ENCODE peak calls at places on chromosomes 7 and 10, in seven cellular contexts. S is mucosa of descending colon, M is astrocyte of the spinal cord, P is GM12865, Z is cardiac fibroblast, O is AG04450, T is GM06990. H is an unnamed sample.

GRCh38 chr7:44291066-44291732 is 34.2 kb downstream of the CAMK2B start:
- DNase-seq in S (peak), P (no peak), O (peak), Z (peak), T (no peak), M (peak), H (no peak)

GRCh38 chr10:70255329-70256299 is 22.4 kb upstream of the PPA1 start:
- DNase-seq in S (peak), Z (peak), T (no peak), O (no peak), M (peak), P (no peak), H (no peak)

GRCh38 chr10:49512121-49512809 is 26.7 kb downstream of the ERCC6 start:
- DNase-seq in Z (peak), T (peak), O (no peak), M (peak), S (no peak), P (peak), H (no peak)

GRCh38 chr10:81414038-81414437 is 461.0 kb upstream of the NRG3 start:
- DNase-seq in T (no peak), Z (no peak), M (no peak), O (no peak), P (no peak), S (no peak), H (no peak)

GRCh38 chr7:100629117-100629711 is 12.1 kb downstream of the TFR2 start:
- DNase-seq in P (peak), M (no peak), Z (peak), T (no peak), S (no peak), O (no peak), H (no peak)

GRCh38 chr7:44383566-44383965 is 58.2 kb upstream of the CAMK2B start:
- DNase-seq in Z (peak), S (no peak), T (no peak), O (peak), M (peak), P (no peak), H (peak)

GRCh38 chr10:78267598-78267997 is 233.9 kb downstream of the RPS24 start:
- DNase-seq in S (no peak), T (no peak), P (no peak), O (no peak), Z (peak), M (peak), H (no peak)

GRCh38 chr10:112755446-112756117 is 194.5 kb upstream of the TCF7L2 start:
- DNase-seq in Z (peak), O (no peak), M (no peak), T (no peak), P (no peak), S (no peak), H (no peak)

GRCh38 chr7:134886353-134887057 is 99.8 kb upstream of the AGBL3 start:
- DNase-seq in M (peak), O (no peak), S (peak), T (no peak), P (no peak), Z (peak), H (peak)

GRCh38 chr10:23368816-23369640 is 24.4 kb upstream of the C10orf67 start:
- DNase-seq in M (no peak), Z (no peak), S (no peak), O (no peak), T (peak), P (peak), H (no peak)

GRCh38 chr10:69139961-69140360 is 16.0 kb downstream of the VPS26A start:
- DNase-seq in S (no peak), O (no peak), M (no peak), Z (no peak), T (no peak), P (no peak), H (no peak)

GRCh38 chr7:41010418-41010817 is 692.5 kb downstream of the INHBA start:
- DNase-seq in Z (no peak), P (no peak), O (no peak), S (peak), T (no peak), M (no peak), H (no peak)

GRCh38 chr7:143947111-143947510 is 7.5 kb upstream of the OR2F1 start:
- DNase-seq in T (no peak), S (no peak), O (no peak), Z (no peak), M (no peak), P (no peak), H (no peak)

GRCh38 chr10:63700209-63700934 is 179.2 kb downstream of the REEP3 start:
- DNase-seq in P (no peak), Z (peak), S (no peak), M (peak), T (no peak), O (peak), H (peak)

GRCh38 chr10:53406532-53406931 is 633.9 kb upstream of the MBL2 start:
- DNase-seq in Z (no peak), O (no peak), P (no peak), T (no peak), S (no peak), M (peak), H (no peak)

GRCh38 chr10:78518224-78518623 is 484.6 kb downstream of the RPS24 start:
- DNase-seq in Z (no peak), T (no peak), M (no peak), P (no peak), O (no peak), S (no peak), H (no peak)

GRCh38 chr10:108208732-108209131 is 1044.2 kb upstream of the SORCS1 start:
- DNase-seq in T (no peak), Z (no peak), P (no peak), M (no peak), O (no peak), S (no peak), H (no peak)
- TF ChIP-seq CTCF in T (no peak), Z (no peak), P (no peak), M (no peak), O (no peak), S (no peak), H (no peak)

GRCh38 chr10:101061814-101062230 is at the start of gene KAZALD1:
- DNase-seq in Z (no peak), P (no peak), S (peak), O (no peak), M (peak), T (no peak), H (no peak)

GRCh38 chr10:101060951-101061813 is 607 bp upstream of the KAZALD1 start:
- DNase-seq in O (peak), P (peak), M (peak), T (peak), S (peak), Z (peak), H (peak)

GRCh38 chr10:101063162-101063525 is 1.4 kb downstream of the KAZALD1 start:
- DNase-seq in M (no peak), S (no peak), P (no peak), O (no peak), Z (no peak), T (no peak), H (no peak)

GRCh38 chr10:101063548-101064414 is 2.0 kb downstream of the KAZALD1 start:
- DNase-seq in T (no peak), P (no peak), M (no peak), S (no peak), O (no peak), Z (no peak), H (no peak)

GRCh38 chr10:101062231-101063161 is 707 bp downstream of the KAZALD1 start:
- DNase-seq in M (no peak), S (peak), Z (peak), T (peak), P (peak), O (no peak), H (no peak)
- H3K4me3 ChIP-seq in M (peak), S (no peak), Z (peak), T (peak), P (peak), O (peak), H (peak)

DNA sequence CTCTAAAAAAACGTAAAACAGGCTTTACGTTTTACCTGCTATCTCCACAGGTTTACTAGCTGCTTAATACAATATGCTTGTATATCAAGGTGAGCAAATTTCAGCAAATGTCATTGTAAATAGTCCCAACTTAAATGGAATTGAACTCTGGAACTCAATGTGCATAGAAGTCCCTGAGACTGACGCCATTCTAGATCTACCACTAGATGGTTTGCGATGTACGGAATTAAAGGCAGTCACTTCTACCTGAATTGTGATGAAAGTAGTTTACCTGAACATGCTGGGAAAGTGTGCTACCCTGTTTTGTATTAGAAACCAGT is 837 bp upstream of the SNX13 start:
- DNase-seq in O (no peak), Z (peak), P (peak), M (peak), T (no peak), S (peak), H (no peak)
- TF ChIP-seq CTCF in O (peak), Z (no peak), P (no peak), M (no peak), T (no peak), S (no peak), H (no peak)

DNA sequence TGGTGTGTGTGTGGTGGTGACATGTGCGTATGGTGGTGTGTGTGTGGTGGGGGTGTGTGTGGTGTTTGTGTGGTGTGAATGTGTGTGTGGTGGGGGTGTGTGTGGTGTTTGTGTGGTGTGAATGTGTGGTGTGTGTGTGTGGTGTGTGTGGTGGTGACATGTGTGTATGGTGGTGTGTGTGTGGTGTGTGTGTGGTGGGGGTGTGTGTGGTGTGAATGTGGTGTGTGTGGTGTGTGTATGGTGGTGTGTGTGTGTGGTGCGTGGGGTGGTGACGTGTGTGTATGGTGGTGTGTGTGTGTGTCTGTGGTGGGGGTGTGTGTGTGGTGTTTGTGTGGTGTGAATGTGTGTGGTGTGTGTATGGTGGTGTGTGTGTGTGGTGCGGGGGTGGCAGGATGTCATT is 453.1 kb downstream of the DNAJB6 start:
- DNase-seq in P (no peak), Z (no peak), S (no peak), M (no peak), T (no peak), O (no peak), H (no peak)
- H3K4me3 ChIP-seq in P (no peak), Z (no peak), S (no peak), M (no peak), T (no peak), O (no peak), H (no peak)

GRCh38 chr10:132212816-132213215 is 26.1 kb downstream of the DPYSL4 start:
- DNase-seq in T (no peak), O (no peak), P (no peak), Z (no peak), S (no peak), M (no peak), H (no peak)
- TF ChIP-seq CTCF in T (no peak), O (no peak), P (no peak), Z (no peak), S (no peak), M (no peak), H (no peak)

GRCh38 chr7:139108256-139109187 is 998 bp downstream of the ZC3HAV1 start:
- DNase-seq in M (peak), S (peak), P (peak), T (peak), Z (peak), O (no peak), H (no peak)

GRCh38 chr7:139109983-139110411 is 477 bp upstream of the ZC3HAV1 start:
- DNase-seq in T (no peak), S (peak), O (no peak), M (no peak), Z (no peak), P (no peak), H (no peak)

GRCh38 chr7:139109188-139109982 is at the start of gene ZC3HAV1:
- DNase-seq in P (peak), Z (peak), S (peak), O (peak), T (peak), M (peak), H (peak)

GRCh38 chr7:139105037-139105382 is 4.5 kb downstream of the ZC3HAV1 start:
- DNase-seq in T (peak), P (peak), M (no peak), S (no peak), O (no peak), Z (no peak), H (no peak)

GRCh38 chr7:139106959-139107358 is 2.6 kb downstream of the ZC3HAV1 start:
- DNase-seq in P (peak), Z (no peak), M (no peak), O (no peak), T (no peak), S (no peak), H (no peak)
- H3K4me3 ChIP-seq in P (peak), Z (peak), M (no peak), O (no peak), T (peak), S (no peak), H (no peak)

GRCh38 chr7:157874870-157875229 is 538.0 kb downstream of the DNAJB6 start:
- DNase-seq in S (no peak), O (no peak), P (no peak), Z (no peak), M (peak), T (no peak), H (no peak)

GRCh38 chr7:157873664-157874063 is 536.9 kb downstream of the DNAJB6 start:
- DNase-seq in T (no peak), Z (no peak), M (no peak), P (no peak), O (no peak), S (no peak), H (no peak)

GRCh38 chr7:157876469-157877285 is 539.9 kb downstream of the DNAJB6 start:
- DNase-seq in T (no peak), P (no peak), S (no peak), O (no peak), M (no peak), Z (no peak), H (no peak)

GRCh38 chr7:157874208-157874816 is 537.5 kb downstream of the DNAJB6 start:
- DNase-seq in P (no peak), M (no peak), O (no peak), S (no peak), Z (no peak), T (no peak), H (no peak)

GRCh38 chr7:157875230-157876179 is 538.7 kb downstream of the DNAJB6 start:
- DNase-seq in Z (no peak), T (no peak), O (no peak), S (peak), P (no peak), M (no peak), H (no peak)
- TF ChIP-seq CTCF in Z (peak), T (peak), O (no peak), S (peak), P (peak), M (peak), H (peak)

GRCh38 chr7:127666602-127667001 is 14.6 kb downstream of the SND1 start:
- DNase-seq in P (no peak), S (no peak), Z (no peak), O (no peak), M (no peak), T (no peak), H (no peak)

GRCh38 chr7:127667751-127668530 is 15.9 kb downstream of the SND1 start:
- DNase-seq in T (no peak), O (no peak), M (peak), P (no peak), S (no peak), Z (no peak), H (no peak)

GRCh38 chr7:127671341-127671740 is 19.3 kb downstream of the SND1 start:
- DNase-seq in M (no peak), T (no peak), S (no peak), Z (no peak), P (no peak), O (no peak), H (no peak)

GRCh38 chr7:127665922-127666321 is 13.9 kb downstream of the SND1 start:
- DNase-seq in P (no peak), T (no peak), S (no peak), Z (no peak), O (no peak), M (no peak), H (no peak)

DNA sequence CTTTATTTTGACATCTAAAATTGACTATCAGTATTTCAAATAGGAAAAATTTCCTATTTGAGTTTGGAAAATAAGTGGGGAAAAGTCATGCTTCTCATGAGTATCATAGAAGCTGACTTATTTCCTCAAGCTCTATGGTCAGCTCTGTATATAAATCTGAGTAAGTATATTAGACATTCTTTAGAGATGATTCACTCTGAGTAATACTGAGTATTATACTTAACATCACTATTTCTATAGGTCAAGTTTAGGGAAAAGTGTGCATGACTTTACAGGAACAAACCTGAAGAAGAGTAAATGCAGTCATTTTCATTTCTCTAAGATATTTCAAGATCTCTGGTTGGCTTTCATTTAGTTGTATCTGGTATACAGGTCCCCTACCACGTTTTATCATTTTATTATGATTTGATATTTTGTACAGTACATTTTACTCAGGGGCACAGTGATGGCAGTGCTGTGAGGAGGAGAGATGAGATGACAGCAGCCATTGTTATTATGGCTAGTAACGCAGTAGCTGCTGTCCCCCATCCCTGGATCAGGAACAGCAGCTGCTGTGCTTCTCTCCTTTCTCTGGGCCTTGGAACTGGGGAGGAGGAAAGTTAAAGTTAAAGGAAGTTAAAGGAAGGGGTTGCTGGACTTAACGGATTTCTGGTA is 15.2 kb downstream of the SND1 start:
- DNase-seq in P (no peak), O (no peak), T (no peak), Z (peak), S (no peak), M (peak), H (no peak)
- H3K4me3 ChIP-seq in P (no peak), O (peak), T (no peak), Z (peak), S (no peak), M (no peak), H (no peak)

GRCh38 chr10:50554995-50555568 is 68.7 kb downstream of the SGMS1 start:
- DNase-seq in O (no peak), S (no peak), P (peak), Z (peak), M (peak), T (no peak), H (no peak)
- TF ChIP-seq CTCF in O (no peak), S (no peak), P (peak), Z (no peak), M (no peak), T (peak), H (no peak)

GRCh38 chr10:31071232-31071999 is 39.8 kb upstream of the ZNF438 start:
- DNase-seq in T (no peak), P (no peak), O (no peak), Z (peak), S (no peak), M (peak), H (peak)
- H3K4me3 ChIP-seq in T (no peak), P (no peak), O (no peak), Z (no peak), S (no peak), M (no peak), H (no peak)

H was measured in astrocyte of the cerebellum.